ENCODE peak calls at places on chromosomes 4 and X, in six cellular contexts. M, F, Z, V, H and D are unnamed samples.

GRCh38 chrX:108712886-108713285 is 23.5 kb downstream of the IRS4 start:
- DNase-seq in H (peak; percentile 0), M (no peak), Z (no peak), V (no peak), F (no peak), D (no peak)

GRCh38 chr4:186936496-186937375 is 213.1 kb upstream of the FAT1 start:
- DNase-seq in M (peak; percentile 55), Z (no peak), H (peak; percentile 95), V (no peak), F (peak; percentile 71), D (no peak)

GRCh38 chrX:133926099-133926498 is 59.3 kb downstream of the GPC3 start:
- DNase-seq in V (no peak), M (no peak), F (no peak), Z (no peak), H (no peak), D (no peak)

GRCh38 chrX:45196701-45197100 is 4.0 kb downstream of the DIPK2B start:
- DNase-seq in H (no peak), Z (no peak), F (no peak), M (peak; percentile 86), V (no peak), D (no peak)

GRCh38 chrX:1327651-1328304 is 8.8 kb upstream of the IL3RA start:
- DNase-seq in V (peak; percentile 68), Z (no peak), H (no peak), M (no peak), F (no peak), D (no peak)

GRCh38 chr4:92091335-92091734 is 212.4 kb upstream of the GRID2 start:
- DNase-seq in Z (no peak), M (no peak), F (no peak), H (peak; percentile 21), V (no peak), D (peak; percentile 17)

GRCh38 chr4:184891765-184892164 is 66.0 kb upstream of the ACSL1 start:
- DNase-seq in H (no peak), V (no peak), Z (no peak), M (no peak), F (no peak), D (no peak)

GRCh38 chrX:119008122-119008744 is 33.8 kb downstream of the LONRF3 start:
- DNase-seq in V (no peak), Z (peak; percentile 40), H (peak; percentile 6), F (peak; percentile 41), M (peak; percentile 44), D (peak; percentile 29)

GRCh38 chr4:185933078-185933581 is 121.1 kb upstream of the SORBS2 start:
- DNase-seq in Z (no peak), M (peak; percentile 13), F (no peak), V (no peak), H (no peak), D (no peak)

GRCh38 chrX:105698386-105698785 is 124.0 kb upstream of the NRK start:
- DNase-seq in Z (no peak), V (no peak), M (no peak), H (no peak), F (no peak), D (no peak)

GRCh38 chr4:77418333-77418732 is 187.3 kb upstream of the CXCL13 start:
- DNase-seq in V (no peak), F (no peak), Z (no peak), H (no peak), M (no peak), D (peak; percentile 15)

GRCh38 chr4:152106113-152106763 is 345.4 kb upstream of the GATB start:
- DNase-seq in Z (no peak), H (peak; percentile 38), V (no peak), M (peak; percentile 96), F (peak; percentile 69), D (peak; percentile 27)

GRCh38 chr4:41258783-41259182 is 2.1 kb downstream of the UCHL1 start:
- DNase-seq in M (peak; percentile 70), H (peak; percentile 18), V (no peak), Z (no peak), F (peak; percentile 10), D (peak; percentile 69)

GRCh38 chr4:150211016-150211415 is 132.8 kb downstream of the DCLK2 start:
- DNase-seq in F (no peak), M (no peak), V (no peak), Z (no peak), H (no peak), D (no peak)

GRCh38 chr4:126772662-126773061 is 860.1 kb upstream of the INTU start:
- DNase-seq in Z (no peak), V (no peak), M (no peak), H (no peak), F (no peak), D (no peak)

DNA sequence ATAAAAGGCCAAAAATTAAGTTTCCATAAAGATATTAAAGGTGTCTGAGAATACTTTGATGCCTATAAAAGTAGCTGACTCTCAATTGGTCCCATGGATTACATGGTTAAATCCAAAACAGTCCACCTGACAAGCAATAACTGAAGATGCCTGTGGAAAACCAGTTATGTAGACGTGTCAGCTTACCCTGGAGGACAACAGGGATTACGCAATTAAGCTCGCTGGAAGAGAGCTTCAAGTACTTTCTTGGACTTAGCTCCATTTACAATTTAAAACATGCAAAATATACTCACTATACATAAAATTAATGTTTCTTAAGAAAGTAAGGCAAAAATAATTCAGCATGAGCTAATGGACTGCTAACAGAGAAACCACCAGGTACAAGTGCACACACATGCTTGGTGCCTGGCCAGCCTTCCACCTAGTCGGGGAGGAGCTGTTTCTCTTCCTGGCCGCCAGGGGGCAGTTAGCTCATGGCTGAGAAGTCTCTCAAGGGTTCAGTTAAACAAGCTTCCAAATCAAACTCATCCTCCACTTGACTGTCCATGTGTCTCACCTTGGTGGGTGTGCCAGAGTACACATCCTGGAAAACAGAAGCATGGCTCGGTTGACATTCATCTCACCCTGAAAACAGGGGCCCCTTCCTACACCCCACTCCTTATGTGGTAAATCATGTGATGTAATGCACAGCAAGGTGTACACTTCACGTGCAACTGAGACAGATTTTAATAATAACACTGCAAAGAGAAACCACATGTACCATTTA is 9.2 kb upstream of the FAM53A start:
- DNase-seq in V (no peak), H (peak; percentile 75), F (peak; percentile 58), M (peak; percentile 78), Z (peak; percentile 62), D (peak; percentile 89)
- TF ChIP-seq MYC in V (no peak), H (no peak), F (no peak), M (no peak), Z (no peak), D (no peak)

GRCh38 chr4:176545886-176546285 is 226.1 kb downstream of the SPCS3 start:
- DNase-seq in H (no peak), M (no peak), Z (no peak), V (no peak), F (no peak), D (peak; percentile 7)
- TF ChIP-seq MYC in H (no peak), M (no peak), Z (no peak), V (no peak), F (no peak), D (no peak)

GRCh38 chr4:6873792-6874461 is 35.7 kb upstream of the TBC1D14 start:
- DNase-seq in M (peak; percentile 69), F (peak; percentile 30), V (no peak), H (peak; percentile 41), Z (peak; percentile 64), D (peak; percentile 81)
- TF ChIP-seq MYC in M (no peak), F (no peak), V (no peak), H (no peak), Z (no peak), D (no peak)

GRCh38 chr4:37717575-37717974 is 31.4 kb upstream of the RELL1 start:
- DNase-seq in H (no peak), V (no peak), Z (no peak), M (no peak), F (no peak), D (peak; percentile 35)

GRCh38 chr4:37719021-37719420 is 32.8 kb upstream of the RELL1 start:
- DNase-seq in M (no peak), V (no peak), Z (no peak), H (no peak), F (no peak), D (no peak)

GRCh38 chr4:37715889-37716402 is 29.8 kb upstream of the RELL1 start:
- DNase-seq in F (no peak), V (peak; percentile 43), H (no peak), M (peak; percentile 63), Z (no peak), D (peak; percentile 33)
- TF ChIP-seq MYC in F (no peak), V (no peak), H (no peak), M (no peak), Z (no peak), D (no peak)

DNA sequence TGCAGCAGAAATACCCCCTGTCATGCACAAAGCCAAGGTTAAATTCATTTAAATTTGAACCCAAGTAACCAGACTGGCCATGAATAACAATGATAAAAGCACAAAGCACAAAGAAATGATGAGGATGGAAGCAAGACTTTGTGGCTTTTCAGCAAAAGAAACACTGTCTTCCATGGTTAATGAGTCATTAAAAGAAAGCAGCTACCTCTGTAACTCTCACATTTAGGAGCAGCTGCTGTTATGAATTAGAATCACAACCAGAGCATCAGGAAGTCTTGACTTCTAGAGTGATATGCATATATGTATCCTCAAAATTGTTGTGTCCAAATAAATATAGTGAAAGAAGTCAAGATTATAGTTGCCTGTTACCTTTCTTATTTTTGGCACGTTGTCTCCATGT is 70.7 kb upstream of the RPS6KA6 start:
- DNase-seq in F (no peak), H (no peak), Z (no peak), M (no peak), V (no peak), D (no peak)
- TF ChIP-seq MYC in F (no peak), H (no peak), Z (no peak), M (no peak), V (no peak), D (no peak)

DNA sequence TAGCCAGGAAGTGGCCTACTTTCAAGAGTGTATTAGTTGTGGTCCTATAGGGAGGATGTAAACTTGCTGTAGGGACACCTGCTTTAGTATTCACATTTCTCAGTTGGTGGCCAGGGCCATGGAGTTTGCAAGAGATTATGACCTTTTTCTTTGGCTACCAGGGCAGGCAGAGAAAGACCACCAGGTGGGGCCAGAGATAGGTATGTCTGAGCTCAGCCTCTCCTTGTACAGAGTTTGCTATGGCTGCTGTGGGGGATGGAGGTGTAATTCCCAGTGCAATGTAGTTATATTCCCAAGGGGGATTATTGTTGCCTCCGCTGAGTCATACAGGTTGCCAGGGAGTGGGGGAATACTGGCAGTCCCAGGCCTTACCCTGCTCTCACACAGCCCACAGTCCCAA is 26.3 kb upstream of the DACH2 start:
- DNase-seq in Z (no peak), F (no peak), M (no peak), H (no peak), V (no peak), D (no peak)
- TF ChIP-seq MYC in Z (no peak), F (no peak), M (no peak), H (no peak), V (no peak), D (no peak)

GRCh38 chr4:55545681-55546632 is 752 bp downstream of the CLOCK start:
- DNase-seq in M (peak; percentile 67), F (peak; percentile 21), H (peak; percentile 60), V (no peak), Z (peak; percentile 76), D (peak; percentile 82)
- TF ChIP-seq MYC in M (no peak), F (no peak), H (peak; percentile 58), V (no peak), Z (no peak), D (peak; percentile 71)

GRCh38 chr4:140098481-140099132 is 55.4 kb downstream of the MAML3 start:
- DNase-seq in F (no peak), Z (no peak), H (no peak), V (no peak), M (peak; percentile 94), D (peak; percentile 55)
- TF ChIP-seq MYC in F (no peak), Z (no peak), H (no peak), V (no peak), M (no peak), D (no peak)

GRCh38 chrX:150486011-150486410 is 82.4 kb upstream of the MTM1 start:
- DNase-seq in V (no peak), Z (peak; percentile 16), H (peak; percentile 20), F (peak; percentile 45), M (peak; percentile 44), D (peak; percentile 58)
- TF ChIP-seq MYC in V (no peak), Z (no peak), H (no peak), F (no peak), M (no peak), D (no peak)